ENCODE peak calls at places on chromosomes 6 and 20, in nine cellular contexts. One of them, this sample, is unnamed.

GRCh38 chr20:63699466-63700198 is 3.2 kb downstream of the TNFRSF6B start:
- DNase-seq in activated CD4-positive, alpha-beta T cell treated with anti-CD3 and anti-CD28 coated beads, Interleukin-2, amount 50 U/mL, for 1 hour: no peak
- DNase-seq in stimulated activated CD4-positive, alpha-beta T cell treated with anti-CD3 and anti-CD28 coated beads, Interleukin-4, amount 100 ng/mL, for 4 hours: no peak
- DNase-seq in RCC 7860: no peak
- DNase-seq in PC-3: no peak
- DNase-seq in astrocyte of the hippocampus: no peak
- DNase-seq in GM12892: no peak
- DNase-seq in skeletal muscle cell: no peak
- DNase-seq in left lobe of liver: no peak
- DNase-seq in this sample: no peak

GRCh38 chr20:24257171-24257570 is 212.3 kb upstream of the SYNDIG1 start:
- DNase-seq in activated CD4-positive, alpha-beta T cell treated with anti-CD3 and anti-CD28 coated beads, Interleukin-2, amount 50 U/mL, for 1 hour: no peak
- DNase-seq in stimulated activated CD4-positive, alpha-beta T cell treated with anti-CD3 and anti-CD28 coated beads, Interleukin-4, amount 100 ng/mL, for 4 hours: no peak
- DNase-seq in RCC 7860: no peak
- DNase-seq in PC-3: no peak
- DNase-seq in astrocyte of the hippocampus: no peak
- DNase-seq in GM12892: no peak
- DNase-seq in skeletal muscle cell: no peak
- DNase-seq in left lobe of liver: no peak
- DNase-seq in this sample: peak

GRCh38 chr6:3063733-3064700 is 4.3 kb upstream of the RIPK1 start:
- DNase-seq in activated CD4-positive, alpha-beta T cell treated with anti-CD3 and anti-CD28 coated beads, Interleukin-2, amount 50 U/mL, for 1 hour: peak
- DNase-seq in stimulated activated CD4-positive, alpha-beta T cell treated with anti-CD3 and anti-CD28 coated beads, Interleukin-4, amount 100 ng/mL, for 4 hours: peak
- DNase-seq in RCC 7860: peak
- DNase-seq in PC-3: peak
- DNase-seq in astrocyte of the hippocampus: peak
- DNase-seq in GM12892: peak
- DNase-seq in skeletal muscle cell: no peak
- DNase-seq in left lobe of liver: peak
- DNase-seq in this sample: peak

GRCh38 chr6:31125162-31125561 is 4.9 kb upstream of the CDSN start:
- DNase-seq in activated CD4-positive, alpha-beta T cell treated with anti-CD3 and anti-CD28 coated beads, Interleukin-2, amount 50 U/mL, for 1 hour: no peak
- DNase-seq in stimulated activated CD4-positive, alpha-beta T cell treated with anti-CD3 and anti-CD28 coated beads, Interleukin-4, amount 100 ng/mL, for 4 hours: no peak
- DNase-seq in RCC 7860: peak
- DNase-seq in PC-3: peak
- DNase-seq in astrocyte of the hippocampus: peak
- DNase-seq in GM12892: no peak
- DNase-seq in skeletal muscle cell: peak
- DNase-seq in left lobe of liver: no peak
- DNase-seq in this sample: peak

GRCh38 chr6:36809156-36809555 is 30.1 kb downstream of the CPNE5 start:
- DNase-seq in activated CD4-positive, alpha-beta T cell treated with anti-CD3 and anti-CD28 coated beads, Interleukin-2, amount 50 U/mL, for 1 hour: no peak
- DNase-seq in stimulated activated CD4-positive, alpha-beta T cell treated with anti-CD3 and anti-CD28 coated beads, Interleukin-4, amount 100 ng/mL, for 4 hours: no peak
- DNase-seq in RCC 7860: no peak
- DNase-seq in PC-3: no peak
- DNase-seq in astrocyte of the hippocampus: no peak
- DNase-seq in GM12892: no peak
- DNase-seq in skeletal muscle cell: no peak
- DNase-seq in left lobe of liver: no peak
- DNase-seq in this sample: no peak

GRCh38 chr20:51481311-51481997 is 61.1 kb downstream of the NFATC2 start:
- DNase-seq in activated CD4-positive, alpha-beta T cell treated with anti-CD3 and anti-CD28 coated beads, Interleukin-2, amount 50 U/mL, for 1 hour: peak
- DNase-seq in stimulated activated CD4-positive, alpha-beta T cell treated with anti-CD3 and anti-CD28 coated beads, Interleukin-4, amount 100 ng/mL, for 4 hours: peak
- DNase-seq in RCC 7860: no peak
- DNase-seq in PC-3: no peak
- DNase-seq in astrocyte of the hippocampus: no peak
- DNase-seq in GM12892: no peak
- DNase-seq in skeletal muscle cell: no peak
- DNase-seq in left lobe of liver: no peak
- DNase-seq in this sample: no peak

GRCh38 chr20:53186630-53187029 is 214.5 kb downstream of the TSHZ2 start:
- DNase-seq in activated CD4-positive, alpha-beta T cell treated with anti-CD3 and anti-CD28 coated beads, Interleukin-2, amount 50 U/mL, for 1 hour: no peak
- DNase-seq in stimulated activated CD4-positive, alpha-beta T cell treated with anti-CD3 and anti-CD28 coated beads, Interleukin-4, amount 100 ng/mL, for 4 hours: no peak
- DNase-seq in RCC 7860: no peak
- DNase-seq in PC-3: peak
- DNase-seq in astrocyte of the hippocampus: no peak
- DNase-seq in GM12892: no peak
- DNase-seq in skeletal muscle cell: no peak
- DNase-seq in left lobe of liver: no peak
- DNase-seq in this sample: no peak

GRCh38 chr6:167576050-167576741 is 250.5 kb upstream of the AFDN start:
- DNase-seq in activated CD4-positive, alpha-beta T cell treated with anti-CD3 and anti-CD28 coated beads, Interleukin-2, amount 50 U/mL, for 1 hour: no peak
- DNase-seq in stimulated activated CD4-positive, alpha-beta T cell treated with anti-CD3 and anti-CD28 coated beads, Interleukin-4, amount 100 ng/mL, for 4 hours: no peak
- DNase-seq in RCC 7860: no peak
- DNase-seq in PC-3: no peak
- DNase-seq in astrocyte of the hippocampus: no peak
- DNase-seq in GM12892: no peak
- DNase-seq in skeletal muscle cell: no peak
- DNase-seq in left lobe of liver: no peak
- DNase-seq in this sample: no peak

GRCh38 chr6:170114187-170114945 is 176.5 kb downstream of the DLL1 start:
- DNase-seq in activated CD4-positive, alpha-beta T cell treated with anti-CD3 and anti-CD28 coated beads, Interleukin-2, amount 50 U/mL, for 1 hour: no peak
- DNase-seq in stimulated activated CD4-positive, alpha-beta T cell treated with anti-CD3 and anti-CD28 coated beads, Interleukin-4, amount 100 ng/mL, for 4 hours: no peak
- DNase-seq in RCC 7860: no peak
- DNase-seq in PC-3: no peak
- DNase-seq in astrocyte of the hippocampus: no peak
- DNase-seq in GM12892: no peak
- DNase-seq in skeletal muscle cell: no peak
- DNase-seq in left lobe of liver: peak
- DNase-seq in this sample: no peak

GRCh38 chr20:44412402-44413144 is 57.1 kb downstream of the HNF4A start:
- DNase-seq in activated CD4-positive, alpha-beta T cell treated with anti-CD3 and anti-CD28 coated beads, Interleukin-2, amount 50 U/mL, for 1 hour: no peak
- DNase-seq in stimulated activated CD4-positive, alpha-beta T cell treated with anti-CD3 and anti-CD28 coated beads, Interleukin-4, amount 100 ng/mL, for 4 hours: no peak
- DNase-seq in RCC 7860: no peak
- DNase-seq in PC-3: no peak
- DNase-seq in astrocyte of the hippocampus: no peak
- DNase-seq in GM12892: no peak
- DNase-seq in skeletal muscle cell: no peak
- DNase-seq in left lobe of liver: no peak
- DNase-seq in this sample: no peak

GRCh38 chr6:12010635-12011275 is 1.4 kb upstream of the HIVEP1 start:
- DNase-seq in activated CD4-positive, alpha-beta T cell treated with anti-CD3 and anti-CD28 coated beads, Interleukin-2, amount 50 U/mL, for 1 hour: no peak
- DNase-seq in stimulated activated CD4-positive, alpha-beta T cell treated with anti-CD3 and anti-CD28 coated beads, Interleukin-4, amount 100 ng/mL, for 4 hours: peak
- DNase-seq in RCC 7860: no peak
- DNase-seq in PC-3: no peak
- DNase-seq in astrocyte of the hippocampus: no peak
- DNase-seq in GM12892: no peak
- DNase-seq in skeletal muscle cell: no peak
- DNase-seq in left lobe of liver: peak
- DNase-seq in this sample: peak

GRCh38 chr6:148231572-148231971 is 111.1 kb upstream of the SASH1 start:
- DNase-seq in activated CD4-positive, alpha-beta T cell treated with anti-CD3 and anti-CD28 coated beads, Interleukin-2, amount 50 U/mL, for 1 hour: no peak
- DNase-seq in stimulated activated CD4-positive, alpha-beta T cell treated with anti-CD3 and anti-CD28 coated beads, Interleukin-4, amount 100 ng/mL, for 4 hours: no peak
- DNase-seq in RCC 7860: peak
- DNase-seq in PC-3: peak
- DNase-seq in astrocyte of the hippocampus: peak
- DNase-seq in GM12892: no peak
- DNase-seq in skeletal muscle cell: no peak
- DNase-seq in left lobe of liver: no peak
- DNase-seq in this sample: peak

GRCh38 chr6:159908940-159909339 is 18.2 kb downstream of the MAS1 start:
- DNase-seq in activated CD4-positive, alpha-beta T cell treated with anti-CD3 and anti-CD28 coated beads, Interleukin-2, amount 50 U/mL, for 1 hour: no peak
- DNase-seq in stimulated activated CD4-positive, alpha-beta T cell treated with anti-CD3 and anti-CD28 coated beads, Interleukin-4, amount 100 ng/mL, for 4 hours: no peak
- DNase-seq in RCC 7860: no peak
- DNase-seq in PC-3: no peak
- DNase-seq in astrocyte of the hippocampus: no peak
- DNase-seq in GM12892: no peak
- DNase-seq in skeletal muscle cell: no peak
- DNase-seq in left lobe of liver: no peak
- DNase-seq in this sample: no peak

GRCh38 chr6:123380257-123380656 is 256.5 kb downstream of the TRDN start:
- DNase-seq in activated CD4-positive, alpha-beta T cell treated with anti-CD3 and anti-CD28 coated beads, Interleukin-2, amount 50 U/mL, for 1 hour: no peak
- DNase-seq in stimulated activated CD4-positive, alpha-beta T cell treated with anti-CD3 and anti-CD28 coated beads, Interleukin-4, amount 100 ng/mL, for 4 hours: no peak
- DNase-seq in RCC 7860: no peak
- DNase-seq in PC-3: peak
- DNase-seq in astrocyte of the hippocampus: peak
- DNase-seq in GM12892: no peak
- DNase-seq in skeletal muscle cell: peak
- DNase-seq in left lobe of liver: no peak
- DNase-seq in this sample: peak

GRCh38 chr20:12036142-12036541 is 118.4 kb downstream of the BTBD3 start:
- DNase-seq in activated CD4-positive, alpha-beta T cell treated with anti-CD3 and anti-CD28 coated beads, Interleukin-2, amount 50 U/mL, for 1 hour: no peak
- DNase-seq in stimulated activated CD4-positive, alpha-beta T cell treated with anti-CD3 and anti-CD28 coated beads, Interleukin-4, amount 100 ng/mL, for 4 hours: no peak
- DNase-seq in RCC 7860: no peak
- DNase-seq in PC-3: no peak
- DNase-seq in astrocyte of the hippocampus: no peak
- DNase-seq in GM12892: no peak
- DNase-seq in skeletal muscle cell: no peak
- DNase-seq in left lobe of liver: no peak
- DNase-seq in this sample: no peak

GRCh38 chr6:82144852-82145332 is 102.7 kb downstream of the IBTK start:
- DNase-seq in activated CD4-positive, alpha-beta T cell treated with anti-CD3 and anti-CD28 coated beads, Interleukin-2, amount 50 U/mL, for 1 hour: no peak
- DNase-seq in stimulated activated CD4-positive, alpha-beta T cell treated with anti-CD3 and anti-CD28 coated beads, Interleukin-4, amount 100 ng/mL, for 4 hours: no peak
- DNase-seq in RCC 7860: peak
- DNase-seq in PC-3: peak
- DNase-seq in astrocyte of the hippocampus: peak
- DNase-seq in GM12892: no peak
- DNase-seq in skeletal muscle cell: peak
- DNase-seq in left lobe of liver: no peak
- DNase-seq in this sample: peak

GRCh38 chr6:90183587-90184333 is 112.9 kb downstream of the BACH2 start:
- DNase-seq in activated CD4-positive, alpha-beta T cell treated with anti-CD3 and anti-CD28 coated beads, Interleukin-2, amount 50 U/mL, for 1 hour: no peak
- DNase-seq in stimulated activated CD4-positive, alpha-beta T cell treated with anti-CD3 and anti-CD28 coated beads, Interleukin-4, amount 100 ng/mL, for 4 hours: no peak
- DNase-seq in RCC 7860: no peak
- DNase-seq in PC-3: no peak
- DNase-seq in astrocyte of the hippocampus: peak
- DNase-seq in GM12892: no peak
- DNase-seq in skeletal muscle cell: no peak
- DNase-seq in left lobe of liver: no peak
- DNase-seq in this sample: no peak

GRCh38 chr20:56750430-56750829 is 121.3 kb downstream of the TFAP2C start:
- DNase-seq in activated CD4-positive, alpha-beta T cell treated with anti-CD3 and anti-CD28 coated beads, Interleukin-2, amount 50 U/mL, for 1 hour: no peak
- DNase-seq in stimulated activated CD4-positive, alpha-beta T cell treated with anti-CD3 and anti-CD28 coated beads, Interleukin-4, amount 100 ng/mL, for 4 hours: no peak
- DNase-seq in RCC 7860: no peak
- DNase-seq in PC-3: no peak
- DNase-seq in astrocyte of the hippocampus: peak
- DNase-seq in GM12892: no peak
- DNase-seq in skeletal muscle cell: no peak
- DNase-seq in left lobe of liver: no peak
- DNase-seq in this sample: no peak

This sample was measured in Daoy.